ENCODE peak calls at places on chromosomes 13 and 19, in five cellular contexts. P, V, O, Q and I are unnamed samples. For H3K9me3, the result is how much of the 10 kb centered on the place peaks cover.

GRCh38 chr19:35641515-35642151 is at the start of gene ETV2:
- DNase-seq in P (no peak), V (peak), O (no peak), Q (no peak), I (peak)

GRCh38 chr19:54439174-54439851 is 9.7 kb upstream of the LENG8 start:
- DNase-seq in P (no peak), V (no peak), O (no peak), Q (peak), I (no peak)

GRCh38 chr13:103731959-103732358 is 665.7 kb upstream of the SLC10A2 start:
- DNase-seq in P (no peak), V (no peak), O (no peak), Q (no peak), I (no peak)

GRCh38 chr13:50393641-50394040 is 378.4 kb downstream of the KCNRG start:
- DNase-seq in P (no peak), V (peak), O (no peak), Q (no peak), I (no peak)

GRCh38 chr13:29429496-29429895 is 166.0 kb downstream of the SLC7A1 start:
- DNase-seq in P (no peak), V (no peak), O (no peak), Q (no peak), I (no peak)

GRCh38 chr19:34248941-34249340 is 5.4 kb upstream of the GARRE1 start:
- DNase-seq in P (no peak), V (no peak), O (no peak), Q (no peak), I (no peak)

GRCh38 chr13:76928456-76928855 is 19.9 kb upstream of the ACOD1 start:
- DNase-seq in P (no peak), V (peak), O (no peak), Q (no peak), I (no peak)

GRCh38 chr19:40466219-40467006 is at the start of gene SPTBN4:
- DNase-seq in P (peak), V (no peak), O (peak), Q (no peak), I (peak)

GRCh38 chr13:68110178-68110768 is 880.1 kb upstream of the PCDH9 start:
- DNase-seq in P (no peak), V (no peak), O (no peak), Q (no peak), I (no peak)

GRCh38 chr13:73918691-73919090 is 215.5 kb downstream of the KLF12 start:
- DNase-seq in P (no peak), V (no peak), O (no peak), Q (no peak), I (no peak)

GRCh38 chr13:66996503-66996902 is 233.6 kb downstream of the PCDH9 start:
- DNase-seq in P (no peak), V (peak), O (no peak), Q (no peak), I (no peak)

GRCh38 chr19:41933693-41934426 is 5.6 kb upstream of the ERFL start:
- DNase-seq in P (no peak), V (no peak), O (no peak), Q (no peak), I (no peak)
- H3K27ac ChIP-seq in P (no peak), V (no peak), O (no peak), Q (no peak), I (no peak)

GRCh38 chr13:78816154-78816553 is 157.2 kb upstream of the OBI1 start:
- DNase-seq in P (no peak), V (no peak), O (no peak), Q (no peak), I (no peak)
- H3K9me3 ChIP-seq in P (under half), V (under half), O (under half), Q (under half), I (under half)

DNA sequence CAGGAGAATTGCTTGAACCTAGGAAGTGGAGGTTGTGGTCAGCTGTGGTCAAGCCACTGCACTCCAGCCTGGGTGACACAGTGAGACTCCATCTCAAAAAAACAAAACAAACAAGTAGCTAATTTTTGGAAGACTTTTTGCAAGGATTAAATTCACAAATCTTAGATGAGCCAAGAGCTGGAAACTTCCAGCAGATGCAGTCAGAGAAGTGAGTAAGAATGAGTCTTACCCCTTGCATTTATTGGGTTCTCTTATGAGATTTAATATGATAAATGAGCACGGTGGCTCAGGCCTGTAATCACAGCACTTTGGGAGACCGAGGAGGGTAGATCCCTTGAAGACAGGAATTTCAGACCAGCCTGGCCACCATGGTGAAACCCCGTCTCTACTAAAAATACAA is 44.9 kb upstream of the NBEA start:
- DNase-seq in P (no peak), V (no peak), O (no peak), Q (no peak), I (no peak)
- H3K27ac ChIP-seq in P (no peak), V (no peak), O (no peak), Q (no peak), I (no peak)

GRCh38 chr13:105340061-105340606 is 1195.3 kb downstream of the EFNB2 start:
- DNase-seq in P (no peak), V (no peak), O (no peak), Q (no peak), I (no peak)
- H3K9me3 ChIP-seq in P (under half), V (under half), O (under half), Q (under half), I (under half)

DNA sequence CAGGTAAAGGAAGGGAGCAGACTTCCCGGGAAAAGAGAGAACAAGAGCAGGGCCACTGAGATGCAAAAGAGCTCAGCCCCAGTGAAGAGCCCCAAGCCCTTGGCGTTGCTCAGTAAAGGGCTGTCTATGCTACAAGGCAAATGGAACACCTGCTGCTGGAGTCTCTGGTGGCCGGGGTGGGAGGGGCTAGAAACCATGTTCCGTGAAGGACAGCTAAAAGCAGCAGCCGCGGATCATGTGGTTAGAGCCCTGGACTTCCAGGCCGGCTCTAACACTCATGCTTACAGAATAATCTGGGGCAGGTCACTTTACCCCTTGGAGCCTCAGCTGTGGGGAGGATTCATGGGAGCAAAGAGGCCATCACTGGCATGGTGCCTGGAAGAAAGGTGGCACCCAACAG is 17.8 kb downstream of the POU2F2 start:
- DNase-seq in P (no peak), V (no peak), O (no peak), Q (no peak), I (peak)
- H3K27ac ChIP-seq in P (no peak), V (peak), O (no peak), Q (peak), I (peak)

DNA sequence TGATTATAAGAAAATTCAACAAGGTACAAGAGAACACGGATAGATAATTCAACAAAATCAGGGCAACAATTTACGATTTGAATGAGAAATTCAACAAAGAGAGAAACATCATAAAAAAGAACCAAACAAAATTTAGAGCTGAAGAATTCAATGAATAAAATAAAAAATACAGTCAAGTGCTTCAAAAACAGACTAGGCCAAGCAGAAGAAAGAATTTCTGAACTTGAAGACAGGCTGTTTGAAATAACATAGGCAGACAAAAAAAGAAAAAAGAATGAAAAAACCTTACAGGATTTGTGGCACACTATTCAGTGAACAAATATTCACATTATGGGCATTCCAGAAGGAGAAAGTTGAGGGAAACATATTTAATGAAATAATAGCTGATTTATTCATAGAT is 31.1 kb downstream of the ZNF283 start:
- DNase-seq in P (no peak), V (no peak), O (no peak), Q (no peak), I (no peak)
- H3K9me3 ChIP-seq in P (half or more), V (under half), O (half or more), Q (half or more), I (half or more)

GRCh38 chr13:32722340-32722739 is 136.1 kb downstream of the PDS5B start:
- DNase-seq in P (no peak), V (no peak), O (no peak), Q (no peak), I (no peak)
- H3K27ac ChIP-seq in P (no peak), V (no peak), O (no peak), Q (no peak), I (no peak)

GRCh38 chr19:56403261-56403660 is 871 bp upstream of the ZNF583 start:
- DNase-seq in P (no peak), V (peak), O (no peak), Q (no peak), I (no peak)
- H3K9me3 ChIP-seq in P (under half), V (under half), O (half or more), Q (half or more), I (under half)